ENCODE peak calls at places on chromosome 4, in nine cellular contexts. Y, C, J, P, H, R, I, B and V are unnamed samples.
A peak's percentile ranks its signal among the peaks of the same experiment; 100 is the strongest.

GRCh38 chr4:133943081-133943480 is 258.5 kb downstream of the PABPC4L start:
- DNase-seq in Y (no peak), H (no peak), J (no peak), P (no peak), R (no peak), I (no peak), C (no peak), B (no peak), V (no peak)

GRCh38 chr4:118740869-118741268 is 55.7 kb downstream of the METTL14 start:
- DNase-seq in H (no peak), B (no peak), R (peak; percentile 4), Y (peak; percentile 11), C (no peak), P (no peak), I (no peak), J (no peak), V (no peak)

GRCh38 chr4:25098964-25099843 is 61.0 kb downstream of the SEPSECS start:
- DNase-seq in H (no peak), J (no peak), B (no peak), R (no peak), Y (peak; percentile 82), P (no peak), C (no peak), I (no peak), V (no peak)

GRCh38 chr4:140645614-140646412 is 77.1 kb upstream of the UCP1 start:
- DNase-seq in B (no peak), H (no peak), I (no peak), J (no peak), R (no peak), C (no peak), Y (no peak), P (no peak), V (no peak)

GRCh38 chr4:122700178-122700725 is 32.3 kb upstream of the BBS12 start:
- DNase-seq in P (no peak), C (no peak), Y (peak; percentile 10), R (peak; percentile 18), J (peak; percentile 45), H (no peak), I (no peak), B (no peak), V (no peak)

GRCh38 chr4:2688281-2688680 is 67.9 kb downstream of the TNIP2 start:
- DNase-seq in Y (no peak), I (no peak), J (no peak), P (no peak), R (no peak), C (no peak), H (peak; percentile 66), B (no peak), V (no peak)

GRCh38 chr4:157141976-157142375 is 66.0 kb downstream of the GLRB start:
- DNase-seq in H (no peak), R (no peak), P (no peak), B (no peak), Y (no peak), I (no peak), J (no peak), C (no peak), V (no peak)

GRCh38 chr4:95742872-95743271 is 97.0 kb upstream of the PDHA2 start:
- DNase-seq in P (no peak), I (no peak), Y (no peak), B (no peak), C (no peak), H (no peak), J (no peak), R (no peak), V (no peak)

GRCh38 chr4:77712675-77713074 is 106.5 kb downstream of the CNOT6L start:
- DNase-seq in C (no peak), P (no peak), H (no peak), J (no peak), I (no peak), B (no peak), Y (no peak), R (no peak), V (no peak)

GRCh38 chr4:128376958-128377357 is 89.3 kb upstream of the PGRMC2 start:
- DNase-seq in Y (no peak), B (no peak), R (no peak), J (no peak), I (no peak), C (no peak), P (no peak), H (no peak), V (no peak)

GRCh38 chr4:23324291-23324690 is 565.6 kb downstream of the PPARGC1A start:
- DNase-seq in C (no peak), H (no peak), R (no peak), Y (peak; percentile 82), B (no peak), P (no peak), J (peak; percentile 26), I (no peak), V (no peak)

GRCh38 chr4:95114521-95114920 is 356.8 kb downstream of the BMPR1B start:
- DNase-seq in B (no peak), R (no peak), Y (no peak), C (no peak), I (no peak), H (no peak), P (no peak), J (no peak), V (no peak)

GRCh38 chr4:153418114-153418513 is 48.0 kb upstream of the TMEM131L start:
- DNase-seq in J (no peak), B (no peak), Y (peak; percentile 45), C (no peak), R (no peak), H (no peak), P (no peak), I (no peak), V (no peak)

GRCh38 chr4:108685036-108685686 is 34.8 kb downstream of the OSTC start:
- DNase-seq in H (no peak), I (no peak), C (no peak), B (no peak), J (no peak), P (no peak), Y (no peak), R (no peak), V (no peak)

GRCh38 chr4:26719954-26720552 is 136.2 kb downstream of the TBC1D19 start:
- DNase-seq in Y (peak; percentile 17), H (no peak), J (no peak), I (no peak), B (no peak), R (peak; percentile 8), C (no peak), P (no peak), V (no peak)

GRCh38 chr4:16583764-16584163 is 314.7 kb downstream of the LDB2 start:
- DNase-seq in B (no peak), P (no peak), I (no peak), R (no peak), Y (peak; percentile 48), J (peak; percentile 36), H (no peak), C (no peak), V (no peak)

GRCh38 chr4:149493492-149493891 is 322.2 kb downstream of the IQCM start:
- DNase-seq in Y (no peak), B (no peak), H (no peak), P (no peak), I (no peak), J (no peak), C (no peak), R (no peak), V (no peak)

GRCh38 chr4:56764775-56765174 is 56.7 kb downstream of the SPINK2 start:
- DNase-seq in J (no peak), H (no peak), R (no peak), C (no peak), B (no peak), Y (peak; percentile 45), I (no peak), P (no peak), V (no peak)

GRCh38 chr4:149343614-149344013 is 472.0 kb downstream of the IQCM start:
- DNase-seq in C (no peak), P (no peak), I (no peak), B (no peak), J (no peak), R (no peak), H (no peak), Y (no peak), V (no peak)

GRCh38 chr4:175998782-175999181 is 66.9 kb upstream of the WDR17 start:
- DNase-seq in C (no peak), J (no peak), P (no peak), I (no peak), Y (no peak), H (no peak), R (peak; percentile 47), B (no peak), V (no peak)